ENCODE peak calls at places on chromosomes 12 and 14, in four cellular contexts. R, U, L and E are unnamed samples.

GRCh38 chr12:12724421-12725085 is 7.4 kb downstream of the CDKN1B start:
- DNase-seq in R (peak), U (peak), L (peak), E (peak)

GRCh38 chr14:100278702-100279101 is 27.5 kb downstream of the SLC25A29 start:
- DNase-seq in R (no peak), U (no peak), L (peak), E (peak)

GRCh38 chr12:5258498-5258897 is 173.4 kb upstream of the NTF3 start:
- DNase-seq in R (no peak), U (no peak), L (no peak), E (peak)

GRCh38 chr14:53626771-53627170 is 329.9 kb downstream of the BMP4 start:
- DNase-seq in R (no peak), U (no peak), L (no peak), E (no peak)

GRCh38 chr14:29475641-29476040 is 452.0 kb downstream of the PRKD1 start:
- DNase-seq in R (no peak), U (no peak), L (no peak), E (no peak)

GRCh38 chr14:53515264-53515663 is 362.1 kb upstream of the DDHD1 start:
- DNase-seq in R (no peak), U (no peak), L (no peak), E (peak)

GRCh38 chr12:124480469-124481256 is 86.7 kb downstream of the NCOR2 start:
- DNase-seq in R (peak), U (no peak), L (peak), E (peak)

GRCh38 chr12:49322367-49322707 is 718 bp upstream of the TROAP start:
- DNase-seq in R (no peak), U (no peak), L (no peak), E (no peak)

GRCh38 chr12:31234955-31235867 is 90.7 kb downstream of the SINHCAF start:
- DNase-seq in R (no peak), U (no peak), L (peak), E (peak)

GRCh38 chr12:132451172-132451835 is 38.6 kb upstream of the FBRSL1 start:
- DNase-seq in R (peak), U (no peak), L (no peak), E (no peak)

GRCh38 chr12:57759360-57759980 is 4.6 kb downstream of the MARCHF9 start:
- DNase-seq in R (no peak), U (peak), L (peak), E (no peak)

GRCh38 chr12:91142184-91142583 is 30.9 kb upstream of the LUM start:
- DNase-seq in R (no peak), U (no peak), L (peak), E (no peak)

GRCh38 chr12:123267991-123268843 is 3.4 kb downstream of the CDK2AP1 start:
- DNase-seq in R (peak), U (no peak), L (no peak), E (peak)

GRCh38 chr12:92753976-92754885 is 51.4 kb downstream of the PLEKHG7 start:
- DNase-seq in R (no peak), U (no peak), L (no peak), E (no peak)

GRCh38 chr12:111201036-111201435 is 167.9 kb downstream of the PHETA1 start:
- DNase-seq in R (no peak), U (no peak), L (no peak), E (no peak)

GRCh38 chr12:132162508-132163031 is 18.3 kb downstream of the NOC4L start:
- DNase-seq in R (peak), U (no peak), L (peak), E (peak)

GRCh38 chr12:49825360-49825970 is 2.7 kb downstream of the NCKAP5L start:
- DNase-seq in R (peak), U (no peak), L (peak), E (peak)

GRCh38 chr12:8644345-8645248 is 18.0 kb downstream of the MFAP5 start:
- DNase-seq in R (no peak), U (peak), L (no peak), E (no peak)

GRCh38 chr14:40368314-40368713 is 936.1 kb upstream of the FBXO33 start:
- DNase-seq in R (no peak), U (no peak), L (no peak), E (peak)

GRCh38 chr12:92064420-92064819 is 81.2 kb downstream of the BTG1 start:
- DNase-seq in R (no peak), U (no peak), L (no peak), E (no peak)

GRCh38 chr12:30980886-30981662 is 54.5 kb downstream of the TSPAN11 start:
- DNase-seq in R (peak), U (no peak), L (no peak), E (no peak)

GRCh38 chr12:40138526-40138925 is 32.6 kb upstream of the SLC2A13 start:
- DNase-seq in R (no peak), U (no peak), L (no peak), E (no peak)

GRCh38 chr12:26736563-26737486 is 96.2 kb downstream of the ITPR2 start:
- DNase-seq in R (no peak), U (no peak), L (peak), E (peak)

GRCh38 chr14:89509891-89510290 is 92.9 kb upstream of the FOXN3 start:
- DNase-seq in R (no peak), U (no peak), L (peak), E (peak)

GRCh38 chr14:103802353-103802752 is 45.0 kb downstream of the PPP1R13B start:
- DNase-seq in R (no peak), U (no peak), L (no peak), E (no peak)

GRCh38 chr12:2800046-2800570 is 5.3 kb downstream of the FKBP4 start:
- DNase-seq in R (no peak), U (no peak), L (no peak), E (no peak)

GRCh38 chr12:46942579-46942978 is 116.8 kb upstream of the SLC38A4 start:
- DNase-seq in R (no peak), U (no peak), L (no peak), E (peak)

GRCh38 chr12:64633940-64634337 is 23.6 kb downstream of the RASSF3 start:
- DNase-seq in R (no peak), U (no peak), L (peak), E (peak)

GRCh38 chr14:99982449-99983250 is 82.6 kb upstream of the EVL start:
- DNase-seq in R (no peak), U (peak), L (peak), E (peak)

GRCh38 chr14:85332401-85332800 is 197.5 kb upstream of the FLRT2 start:
- DNase-seq in R (no peak), U (no peak), L (no peak), E (no peak)

GRCh38 chr12:29148065-29148957 is 767 bp upstream of the FAR2 start:
- DNase-seq in R (no peak), U (no peak), L (peak), E (peak)

GRCh38 chr12:31002361-31002725 is 71.3 kb upstream of the DDX11 start:
- DNase-seq in R (peak), U (no peak), L (no peak), E (no peak)

GRCh38 chr14:101780887-101781239 is 19.4 kb downstream of the PPP2R5C start:
- DNase-seq in R (no peak), U (no peak), L (no peak), E (no peak)

GRCh38 chr14:20631023-20631820 is 10.3 kb downstream of the OR6S1 start:
- DNase-seq in R (no peak), U (no peak), L (peak), E (peak)

GRCh38 chr14:37901978-37902377 is 305.7 kb upstream of the SSTR1 start:
- DNase-seq in R (peak), U (no peak), L (peak), E (no peak)

GRCh38 chr12:42325776-42326465 is at the start of the genes PPHLN1 and ZCRB1:
- DNase-seq in R (peak), U (peak), L (peak), E (peak)

GRCh38 chr12:42323856-42324255 is 2.0 kb downstream of the ZCRB1 start:
- DNase-seq in R (no peak), U (no peak), L (no peak), E (no peak)

GRCh38 chr12:42325326-42325775 is 543 bp downstream of the ZCRB1 start:
- DNase-seq in R (no peak), U (no peak), L (peak), E (no peak)

GRCh38 chr12:42326466-42327226 is 679 bp downstream of the PPHLN1 start:
- DNase-seq in R (no peak), U (no peak), L (peak), E (peak)

GRCh38 chr12:42327227-42327590 is 1.2 kb downstream of the PPHLN1 start:
- DNase-seq in R (no peak), U (no peak), L (no peak), E (no peak)
- H3K4me3 ChIP-seq in R (peak), U (peak), L (peak), E (peak)

GRCh38 chr12:80941916-80942315 is 4.2 kb upstream of the LIN7A start:
- DNase-seq in R (no peak), U (no peak), L (no peak), E (no peak)

GRCh38 chr12:80943345-80943744 is 5.6 kb upstream of the LIN7A start:
- DNase-seq in R (no peak), U (no peak), L (no peak), E (no peak)

GRCh38 chr12:80946591-80946990 is 8.9 kb upstream of the LIN7A start:
- DNase-seq in R (no peak), U (no peak), L (peak), E (peak)
- TF ChIP-seq CTCF in R (no peak), U (no peak), L (peak), E (peak)

DNA sequence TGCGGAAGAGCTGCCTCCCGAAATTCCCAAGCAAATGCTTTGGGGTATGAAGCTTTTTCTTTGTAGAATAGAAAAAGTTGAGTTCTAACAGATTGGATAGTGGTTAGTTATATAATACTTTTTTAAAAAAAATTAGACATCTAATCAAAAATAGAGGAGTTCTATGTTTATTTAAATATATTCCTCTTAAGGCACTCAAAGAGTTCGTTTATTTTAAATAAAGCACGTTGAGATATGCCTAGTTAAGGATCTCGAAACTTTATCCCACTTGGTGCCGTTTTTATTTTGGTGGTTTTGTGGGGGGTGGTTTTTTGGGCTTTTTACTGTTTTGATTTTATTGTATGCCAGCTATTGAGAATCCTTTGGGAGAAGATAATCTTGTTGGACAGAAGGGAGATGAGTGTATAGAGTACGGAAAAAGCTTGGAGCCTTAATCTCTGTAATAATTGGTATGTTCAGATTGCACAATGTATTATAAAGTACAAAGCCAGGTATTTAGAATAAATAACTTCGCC is 10.7 kb upstream of the SNAPC1 start:
- DNase-seq in R (no peak), U (no peak), L (peak), E (no peak)
- H3K4me3 ChIP-seq in R (peak), U (peak), L (peak), E (peak)

GRCh38 chr12:68665016-68665569 is 21.7 kb upstream of the NUP107 start:
- DNase-seq in R (no peak), U (no peak), L (peak), E (no peak)
- TF ChIP-seq CTCF in R (no peak), U (no peak), L (no peak), E (no peak)